ENCODE peak calls at places on chromosome 9, in eight cellular contexts. E is fibroblast of pulmonary artery, O is GM23338, I is endothelial cell, F is ovary, Y is astrocyte of the spinal cord, Q is activated B cell treated with CpG ODN at 0.5 μM for 24 hours, C is suprapubic skin. L is an unnamed sample.

GRCh38 chr9:125203259-125203658 is 2.9 kb downstream of the RABEPK start:
- DNase-seq in O (no peak), Y (no peak), I (no peak), F (no peak), C (no peak), Q (no peak), E (no peak), L (no peak)

GRCh38 chr9:88534456-88535225 is at the start of gene NXNL2:
- DNase-seq in I (peak; percentile 88), C (peak; percentile 85), E (peak; percentile 83), F (peak; percentile 94), O (peak; percentile 91), Q (no peak), Y (peak; percentile 83), L (no peak)

GRCh38 chr9:114804504-114804903 is 1.3 kb downstream of the TNFSF15 start:
- DNase-seq in O (no peak), F (no peak), E (peak; percentile 77), I (no peak), Q (no peak), Y (peak; percentile 76), C (no peak), L (no peak)

GRCh38 chr9:136403538-136403914 is 3.6 kb upstream of the SNAPC4 start:
- DNase-seq in F (no peak), Y (no peak), Q (peak; percentile 37), E (no peak), C (no peak), O (no peak), I (no peak), L (peak; percentile 82)

GRCh38 chr9:76984476-76984875 is 35.0 kb upstream of the FOXB2 start:
- DNase-seq in I (no peak), F (no peak), O (no peak), E (no peak), Y (no peak), Q (no peak), C (no peak), L (no peak)

GRCh38 chr9:115944166-115944948 is 209.2 kb upstream of the PAPPA start:
- DNase-seq in E (peak; percentile 100), C (peak; percentile 86), F (peak; percentile 57), O (no peak), Q (no peak), I (no peak), Y (peak; percentile 97), L (no peak)

GRCh38 chr9:120911295-120911843 is 15.2 kb downstream of the TRAF1 start:
- DNase-seq in E (no peak), I (no peak), O (peak; percentile 44), C (no peak), Q (no peak), F (no peak), Y (no peak), L (no peak)

GRCh38 chr9:89247431-89248370 is 63.3 kb upstream of the CKS2 start:
- DNase-seq in E (peak; percentile 38), O (peak; percentile 40), I (no peak), Q (no peak), Y (peak; percentile 2), F (no peak), C (no peak), L (no peak)

GRCh38 chr9:107518037-107518786 is 28.6 kb upstream of the KLF4 start:
- DNase-seq in Y (no peak), I (no peak), E (no peak), C (no peak), Q (no peak), F (no peak), O (no peak), L (no peak)

GRCh38 chr9:78592866-78593265 is 295.9 kb downstream of the PSAT1 start:
- DNase-seq in C (no peak), Q (no peak), E (peak; percentile 27), F (no peak), Y (peak; percentile 50), I (no peak), O (no peak), L (no peak)

GRCh38 chr9:135320943-135321342 is 158.6 kb upstream of the PPP1R26 start:
- DNase-seq in I (no peak), F (no peak), Q (no peak), O (no peak), Y (no peak), C (no peak), E (no peak), L (no peak)

GRCh38 chr9:114677418-114677817 is 4.6 kb downstream of the TEX48 start:
- DNase-seq in Y (peak; percentile 99), I (no peak), C (no peak), E (peak; percentile 99), O (no peak), Q (no peak), F (no peak), L (no peak)

GRCh38 chr9:94922098-94922607 is 195.7 kb downstream of the AOPEP start:
- DNase-seq in E (peak; percentile 96), Y (peak; percentile 97), O (no peak), Q (no peak), F (no peak), I (no peak), C (no peak), L (no peak)

GRCh38 chr9:112369817-112370216 is 10.1 kb upstream of the HSDL2 start:
- DNase-seq in Q (no peak), I (no peak), O (no peak), E (no peak), Y (no peak), F (no peak), C (no peak), L (no peak)
- TF ChIP-seq CTCF in Q (no peak), I (no peak), O (no peak), E (no peak), Y (no peak), F (no peak), C (no peak), L (no peak)

GRCh38 chr9:37994639-37995347 is 74.2 kb downstream of the SHB start:
- DNase-seq in E (peak; percentile 68), C (peak; percentile 87), Q (no peak), O (no peak), I (no peak), F (peak; percentile 28), Y (peak; percentile 67), L (peak; percentile 69)
- TF ChIP-seq CTCF in E (no peak), C (no peak), Q (no peak), O (no peak), I (no peak), F (no peak), Y (no peak), L (no peak)

GRCh38 chr9:124060844-124061605 is 49.5 kb downstream of the LHX2 start:
- DNase-seq in Q (no peak), I (no peak), O (no peak), E (no peak), C (no peak), F (no peak), Y (no peak), L (no peak)

GRCh38 chr9:124066783-124067563 is 55.4 kb downstream of the LHX2 start:
- DNase-seq in O (no peak), C (no peak), F (no peak), E (no peak), Y (peak; percentile 10), I (no peak), Q (no peak), L (no peak)

GRCh38 chr9:124062172-124062571 is 50.6 kb downstream of the LHX2 start:
- DNase-seq in E (no peak), O (peak; percentile 55), Q (no peak), I (no peak), F (no peak), C (no peak), Y (no peak), L (no peak)
- TF ChIP-seq CTCF in E (peak; percentile 27), O (peak; percentile 51), Q (no peak), I (no peak), F (no peak), C (no peak), Y (peak; percentile 10), L (peak; percentile 43)

GRCh38 chr9:133545494-133546286 is 11.2 kb downstream of the ADAMTSL2 start:
- DNase-seq in E (peak; percentile 47), C (no peak), Q (no peak), O (no peak), F (peak; percentile 65), I (no peak), Y (no peak), L (no peak)
- TF ChIP-seq CTCF in E (no peak), C (no peak), Q (no peak), O (no peak), F (no peak), I (no peak), Y (no peak), L (no peak)

DNA sequence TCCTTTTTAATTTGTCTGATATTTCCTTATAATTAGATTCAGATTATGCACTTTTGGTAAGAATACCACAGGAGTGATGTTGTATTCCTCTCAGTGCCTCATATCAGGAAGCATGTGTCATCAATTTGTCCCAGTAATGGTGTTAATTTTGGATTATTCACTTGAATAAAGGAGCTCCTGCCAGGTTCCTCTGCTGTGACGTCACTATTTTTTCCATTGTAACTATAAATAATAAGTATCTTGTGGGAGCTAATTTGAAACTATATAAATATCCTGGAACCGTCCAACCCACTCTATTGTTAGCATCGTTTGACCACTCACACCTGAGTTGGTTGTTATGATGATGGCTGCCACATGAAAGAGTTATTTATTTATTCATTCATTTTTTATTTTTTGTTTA is 107.9 kb downstream of the INVS start:
- DNase-seq in F (no peak), C (no peak), O (no peak), Q (no peak), E (peak; percentile 39), Y (peak; percentile 25), I (no peak), L (no peak)
- TF ChIP-seq CTCF in F (no peak), C (no peak), O (no peak), Q (no peak), E (no peak), Y (no peak), I (no peak), L (no peak)

DNA sequence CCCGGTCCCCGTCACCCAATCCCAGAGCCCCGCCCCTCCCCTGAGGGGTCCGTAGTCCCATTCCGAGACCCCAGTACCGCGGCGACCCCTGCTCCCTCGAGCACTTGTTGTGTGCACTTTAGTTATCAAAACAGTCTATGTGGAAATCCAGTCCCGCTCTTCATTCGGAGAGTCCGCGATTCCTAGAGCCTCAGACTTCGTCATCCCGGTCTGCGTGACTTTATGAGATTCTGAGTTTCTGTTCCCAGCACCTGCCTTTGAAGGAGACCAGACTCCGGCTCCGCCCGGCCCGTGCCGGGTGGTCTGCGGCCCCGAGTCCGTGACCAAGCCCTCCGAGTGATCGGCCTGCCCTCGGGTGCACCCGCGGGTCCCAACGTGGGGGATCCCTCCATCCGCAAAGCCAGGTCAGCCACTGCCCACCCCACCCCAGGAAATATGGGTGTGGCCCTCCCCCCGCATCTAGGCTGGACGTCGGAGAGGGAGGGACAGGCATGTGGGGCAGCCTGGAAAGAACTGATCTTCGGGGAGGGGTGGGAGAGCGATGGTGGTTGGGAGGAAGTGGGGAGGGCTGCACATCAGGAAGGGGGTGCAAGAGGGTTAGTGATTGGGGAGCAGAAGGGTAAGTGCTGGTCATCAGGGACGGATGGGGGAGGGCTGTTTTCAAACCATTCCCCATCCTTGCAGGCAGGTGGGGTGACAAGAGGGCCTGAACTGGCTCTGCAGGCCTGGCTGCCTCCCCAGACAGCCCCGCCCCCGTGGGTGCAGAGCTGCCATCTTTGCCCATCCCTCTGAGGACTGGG is 571 bp downstream of the LRSAM1 start:
- DNase-seq in Q (peak; percentile 37), I (peak; percentile 24), F (peak; percentile 64), C (no peak), E (peak; percentile 55), O (peak; percentile 70), Y (peak; percentile 59), L (peak; percentile 67)
- TF ChIP-seq CTCF in Q (no peak), I (no peak), F (no peak), C (no peak), E (no peak), O (no peak), Y (no peak), L (no peak)

L was measured in GM13977.